ENCODE peak calls at places on chromosomes 12 and 14, in six cellular contexts. B is H9, A is tibial nerve, D is lower lobe of right lung, V is adrenal gland, W is mucosa of descending colon. Z is an unnamed sample. For H3K4me1, the result is how much of the 10 kb centered on the place peaks cover.

GRCh38 chr12:110743571-110744093 is 941 bp upstream of the PPP1CC start:
- DNase-seq in B (peak), W (peak), D (peak), A (peak), V (peak), Z (no peak)

GRCh38 chr12:131487379-131488129 is 223.3 kb upstream of the SFSWAP start:
- DNase-seq in D (no peak), W (peak), V (peak), B (no peak), A (no peak), Z (no peak)

GRCh38 chr14:38201137-38201828 is 6.4 kb upstream of the SSTR1 start:
- DNase-seq in W (no peak), A (no peak), D (no peak), B (peak), V (no peak), Z (no peak)

GRCh38 chr12:109291531-109292341 is 17.3 kb downstream of the FOXN4 start:
- DNase-seq in A (no peak), V (peak), B (peak), W (peak), D (no peak), Z (peak)

GRCh38 chr14:29216316-29216715 is 449.7 kb downstream of the FOXG1 start:
- DNase-seq in B (no peak), A (no peak), W (no peak), V (no peak), D (no peak), Z (no peak)

GRCh38 chr12:128190052-128190451 is 76.9 kb upstream of the TMEM132C start:
- DNase-seq in V (no peak), B (no peak), D (no peak), A (no peak), W (no peak), Z (no peak)

GRCh38 chr12:50517456-50518048 is 12.8 kb downstream of the DIP2B start:
- DNase-seq in B (no peak), W (no peak), V (no peak), D (no peak), A (no peak), Z (no peak)

GRCh38 chr12:79161249-79161934 is 296.8 kb downstream of the SYT1 start:
- DNase-seq in B (no peak), V (no peak), W (no peak), D (no peak), A (no peak), Z (no peak)

GRCh38 chr14:74973003-74973614 is 17.7 kb upstream of the PGF start:
- DNase-seq in B (no peak), V (peak), W (no peak), A (no peak), D (no peak), Z (no peak)

GRCh38 chr12:91355150-91356006 is 172.8 kb upstream of the DCN start:
- DNase-seq in B (peak), A (peak), V (peak), W (peak), D (peak), Z (peak)

GRCh38 chr14:64504310-64504896 is at the start of gene ZBTB1:
- DNase-seq in W (peak), V (peak), D (peak), A (peak), B (peak), Z (peak)

GRCh38 chr12:27554421-27555186 is 30.6 kb downstream of the PPFIBP1 start:
- DNase-seq in B (no peak), D (no peak), A (peak), W (no peak), V (peak), Z (peak)

GRCh38 chr12:85725991-85726390 is 110.2 kb downstream of the RASSF9 start:
- DNase-seq in W (no peak), V (no peak), B (no peak), A (no peak), D (no peak), Z (no peak)

GRCh38 chr12:133057446-133057845 is 20.1 kb downstream of the ZNF84 start:
- DNase-seq in W (no peak), V (no peak), D (no peak), A (no peak), B (no peak), Z (no peak)

GRCh38 chr14:96297000-96297399 is 41.0 kb downstream of the BDKRB1 start:
- DNase-seq in A (no peak), V (no peak), D (no peak), B (no peak), W (no peak), Z (no peak)

GRCh38 chr12:102847131-102847530 is 69.9 kb downstream of the PAH start:
- DNase-seq in B (no peak), V (no peak), D (no peak), A (no peak), W (no peak), Z (no peak)

GRCh38 chr12:13163868-13164267 is 32.7 kb upstream of the EMP1 start:
- DNase-seq in B (no peak), D (no peak), A (no peak), V (no peak), W (no peak), Z (no peak)

GRCh38 chr14:105472496-105472991 is 2.1 kb upstream of the CRIP2 start:
- DNase-seq in B (no peak), W (no peak), A (no peak), D (peak), V (no peak), Z (no peak)

GRCh38 chr12:114451657-114452056 is 45.7 kb upstream of the TBX5 start:
- DNase-seq in W (no peak), V (no peak), B (no peak), A (no peak), D (no peak), Z (no peak)

GRCh38 chr12:43586646-43587245 is 34.7 kb upstream of the ADAMTS20 start:
- DNase-seq in W (no peak), B (no peak), A (no peak), V (no peak), D (no peak), Z (no peak)

GRCh38 chr12:124543052-124543590 is 24.3 kb downstream of the NCOR2 start:
- DNase-seq in B (no peak), D (no peak), W (peak), V (no peak), A (no peak), Z (no peak)

GRCh38 chr12:79514730-79515525 is 175.8 kb downstream of the PAWR start:
- DNase-seq in D (no peak), A (no peak), W (no peak), V (no peak), B (no peak), Z (no peak)

GRCh38 chr14:25868521-25869314 is 729.1 kb downstream of the NOVA1 start:
- DNase-seq in A (no peak), V (no peak), B (no peak), D (no peak), W (peak), Z (no peak)

GRCh38 chr12:6777386-6777785 is 5.1 kb downstream of the LAG3 start:
- DNase-seq in D (no peak), A (no peak), W (no peak), B (no peak), V (no peak), Z (no peak)

GRCh38 chr12:6774557-6775062 is 2.3 kb downstream of the LAG3 start:
- DNase-seq in A (no peak), V (no peak), B (no peak), W (no peak), D (no peak), Z (no peak)

GRCh38 chr12:6775775-6776174 is 3.5 kb downstream of the LAG3 start:
- DNase-seq in B (no peak), A (no peak), V (no peak), W (no peak), D (no peak), Z (no peak)

GRCh38 chr12:6773662-6774351 is 1.5 kb downstream of the LAG3 start:
- DNase-seq in B (no peak), A (no peak), W (no peak), V (no peak), D (no peak), Z (no peak)

GRCh38 chr12:6775185-6775770 is 3.0 kb downstream of the LAG3 start:
- DNase-seq in A (no peak), D (no peak), B (no peak), V (no peak), W (no peak), Z (no peak)
- TF ChIP-seq CTCF in A (no peak), D (no peak), B (no peak), V (no peak), W (no peak), Z (no peak)

GRCh38 chr12:129540954-129541353 is 362.9 kb downstream of the TMEM132D start:
- DNase-seq in V (no peak), A (no peak), B (no peak), D (no peak), W (no peak), Z (no peak)
- H3K4me1 ChIP-seq in V (under half), A (under half), B (under half), D (under half), W (under half), Z (under half)

DNA sequence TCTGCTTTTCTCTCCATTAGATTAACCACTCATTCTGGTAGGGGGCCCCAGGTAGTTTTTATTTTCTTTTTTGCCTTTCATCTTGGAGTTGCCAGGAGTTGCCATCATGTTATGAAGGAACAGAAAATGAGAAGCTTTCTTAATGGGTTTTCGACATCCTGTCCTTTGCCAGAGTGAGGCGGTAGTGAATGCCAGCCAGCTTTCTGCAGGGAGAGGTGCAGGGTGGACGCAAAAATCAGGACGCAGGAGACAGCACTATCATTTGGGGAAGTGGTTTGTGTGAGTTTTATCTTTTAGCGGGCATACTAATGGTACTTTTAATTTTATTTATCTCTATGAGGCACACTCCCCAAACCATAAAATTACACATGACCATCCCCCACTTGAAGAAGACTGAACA is 1.7 kb downstream of the RASSF8 start:
- DNase-seq in A (no peak), V (peak), W (no peak), B (no peak), D (no peak), Z (no peak)
- TF ChIP-seq CTCF in A (peak), V (no peak), W (no peak), B (peak), D (no peak), Z (no peak)

GRCh38 chr12:20434993-20435392 is 66.7 kb downstream of the PDE3A start:
- DNase-seq in V (no peak), W (no peak), A (no peak), D (no peak), B (no peak), Z (no peak)

GRCh38 chr12:20439634-20440033 is 71.3 kb downstream of the PDE3A start:
- DNase-seq in W (no peak), D (no peak), V (no peak), B (no peak), A (no peak), Z (no peak)

GRCh38 chr12:20436367-20436766 is 68.0 kb downstream of the PDE3A start:
- DNase-seq in A (no peak), V (no peak), W (no peak), B (no peak), D (no peak), Z (no peak)

GRCh38 chr12:20440408-20440807 is 72.1 kb downstream of the PDE3A start:
- DNase-seq in A (no peak), V (no peak), D (no peak), W (no peak), B (no peak), Z (no peak)

GRCh38 chr12:20438307-20438779 is 70.0 kb downstream of the PDE3A start:
- DNase-seq in V (no peak), A (no peak), B (no peak), D (no peak), W (no peak), Z (no peak)
- H3K4me1 ChIP-seq in V (under half), A (under half), B (under half), D (under half), W (under half), Z (under half)

GRCh38 chr14:21231020-21231652 is 38.1 kb downstream of the HNRNPC start:
- DNase-seq in A (no peak), B (no peak), W (no peak), D (no peak), V (no peak), Z (no peak)
- TF ChIP-seq CTCF in A (no peak), B (no peak), W (no peak), D (no peak), V (no peak), Z (no peak)

Z was measured in prostate gland.